ENCODE peak calls at places on chromosomes 3 and 15, in five cellular contexts. D is kidney, K is PC-3, R is fibroblast of lung, E is hepatocyte. S is an unnamed sample.

GRCh38 chr15:97235285-97235985 is 725.1 kb upstream of the ARRDC4 start:
- DNase-seq in K (peak), E (peak), D (no peak), R (peak), S (peak)

GRCh38 chr3:187798126-187798525 is 52.9 kb upstream of the BCL6 start:
- DNase-seq in R (no peak), D (no peak), K (no peak), E (no peak), S (no peak)

GRCh38 chr3:186432189-186432588 is 70.2 kb upstream of the DGKG start:
- DNase-seq in D (no peak), K (peak), R (peak), E (no peak), S (no peak)

GRCh38 chr3:50270841-50271240 is 1.9 kb downstream of the SEMA3B start:
- DNase-seq in D (no peak), R (no peak), E (no peak), K (no peak), S (no peak)

GRCh38 chr3:13419356-13420050 is 619 bp downstream of the NUP210 start:
- DNase-seq in E (peak), K (peak), R (no peak), D (peak), S (no peak)

GRCh38 chr15:90838544-90838943 is 29.8 kb upstream of the FURIN start:
- DNase-seq in D (no peak), K (no peak), R (no peak), E (no peak), S (no peak)

GRCh38 chr3:9251055-9251786 is 1.8 kb upstream of the SRGAP3 start:
- DNase-seq in D (no peak), K (no peak), R (no peak), E (no peak), S (no peak)

GRCh38 chr3:181134873-181135272 is 145.3 kb upstream of the DNAJC19 start:
- DNase-seq in K (no peak), R (no peak), D (no peak), E (no peak), S (no peak)

GRCh38 chr3:159604151-159604581 is 384.5 kb upstream of the IL12A start:
- DNase-seq in E (no peak), R (peak), K (peak), D (no peak), S (peak)

GRCh38 chr3:140529096-140529495 is 148.8 kb upstream of the TRIM42 start:
- DNase-seq in D (peak), E (peak), R (peak), K (peak), S (peak)

GRCh38 chr3:154954750-154955149 is 125.4 kb upstream of the MME start:
- DNase-seq in K (peak), R (peak), D (no peak), E (peak), S (no peak)

GRCh38 chr3:40109641-40110490 is 199.6 kb upstream of the EIF1B start:
- DNase-seq in K (no peak), D (no peak), R (no peak), E (peak), S (no peak)

GRCh38 chr15:67024322-67024997 is 40.9 kb upstream of the SMAD3 start:
- DNase-seq in K (peak), E (peak), D (peak), R (peak), S (peak)

GRCh38 chr3:149535395-149535685 is 60.8 kb downstream of the TM4SF4 start:
- DNase-seq in D (no peak), E (no peak), K (no peak), R (no peak), S (no peak)

GRCh38 chr3:135895106-135895733 is 70.3 kb upstream of the PPP2R3A start:
- DNase-seq in K (peak), E (peak), D (peak), R (peak), S (peak)

GRCh38 chr3:127760361-127760760 is 62.0 kb downstream of the MGLL start:
- DNase-seq in D (no peak), E (no peak), K (no peak), R (no peak), S (no peak)

GRCh38 chr3:83514130-83514914 is 1444.5 kb upstream of the CADM2 start:
- DNase-seq in R (no peak), K (peak), D (no peak), E (peak), S (peak)

GRCh38 chr3:112043621-112044201 is 9.2 kb downstream of the TMPRSS7 start:
- DNase-seq in E (peak), K (peak), R (peak), D (no peak), S (peak)

GRCh38 chr15:101025896-101026631 is 106.9 kb downstream of the LRRK1 start:
- DNase-seq in K (no peak), E (no peak), R (no peak), D (peak), S (no peak)

GRCh38 chr15:51424780-51425179 is 83.3 kb downstream of the GLDN start:
- DNase-seq in R (no peak), D (no peak), E (no peak), K (no peak), S (no peak)

GRCh38 chr15:35256141-35256540 is 171.0 kb upstream of the NANOGP8 start:
- DNase-seq in D (no peak), E (no peak), K (no peak), R (no peak), S (no peak)

GRCh38 chr3:16148213-16148612 is 26.3 kb upstream of the GALNT15 start:
- DNase-seq in K (no peak), R (no peak), E (no peak), D (no peak), S (no peak)

GRCh38 chr3:133494469-133494868 is 79.0 kb upstream of the CDV3 start:
- DNase-seq in R (peak), D (no peak), K (no peak), E (no peak), S (no peak)
- TF ChIP-seq CTCF in R (no peak), D (no peak), K (peak), E (no peak), S (peak)

DNA sequence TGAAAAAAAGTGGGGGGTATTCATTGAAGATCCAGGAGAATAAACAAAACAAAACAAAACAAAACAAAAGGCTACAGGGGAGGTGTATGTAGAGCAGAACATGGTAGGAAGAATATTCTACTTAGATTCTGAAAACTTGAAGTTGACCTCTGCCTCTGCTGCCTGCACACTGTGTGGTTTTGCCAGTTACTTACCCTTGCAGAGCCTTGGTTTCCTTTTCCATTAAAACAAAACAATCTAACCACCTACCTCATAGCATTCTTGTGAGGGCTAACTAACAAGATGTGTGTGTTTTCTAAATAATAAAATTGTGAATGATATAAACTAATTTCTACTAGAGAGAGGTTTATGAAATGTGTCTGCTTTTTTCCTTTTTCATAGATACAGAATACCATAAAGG is 423.1 kb downstream of the TIGIT start:
- DNase-seq in R (no peak), E (no peak), K (no peak), D (no peak), S (no peak)
- H3K4me3 ChIP-seq in R (no peak), E (no peak), K (no peak), D (no peak), S (no peak)

GRCh38 chr3:14672588-14672987 is 2.4 kb upstream of the C3orf20 start:
- DNase-seq in K (no peak), E (no peak), R (no peak), D (no peak), S (no peak)
- H3K27ac ChIP-seq in K (no peak), E (no peak), R (no peak), D (no peak), S (no peak)

DNA sequence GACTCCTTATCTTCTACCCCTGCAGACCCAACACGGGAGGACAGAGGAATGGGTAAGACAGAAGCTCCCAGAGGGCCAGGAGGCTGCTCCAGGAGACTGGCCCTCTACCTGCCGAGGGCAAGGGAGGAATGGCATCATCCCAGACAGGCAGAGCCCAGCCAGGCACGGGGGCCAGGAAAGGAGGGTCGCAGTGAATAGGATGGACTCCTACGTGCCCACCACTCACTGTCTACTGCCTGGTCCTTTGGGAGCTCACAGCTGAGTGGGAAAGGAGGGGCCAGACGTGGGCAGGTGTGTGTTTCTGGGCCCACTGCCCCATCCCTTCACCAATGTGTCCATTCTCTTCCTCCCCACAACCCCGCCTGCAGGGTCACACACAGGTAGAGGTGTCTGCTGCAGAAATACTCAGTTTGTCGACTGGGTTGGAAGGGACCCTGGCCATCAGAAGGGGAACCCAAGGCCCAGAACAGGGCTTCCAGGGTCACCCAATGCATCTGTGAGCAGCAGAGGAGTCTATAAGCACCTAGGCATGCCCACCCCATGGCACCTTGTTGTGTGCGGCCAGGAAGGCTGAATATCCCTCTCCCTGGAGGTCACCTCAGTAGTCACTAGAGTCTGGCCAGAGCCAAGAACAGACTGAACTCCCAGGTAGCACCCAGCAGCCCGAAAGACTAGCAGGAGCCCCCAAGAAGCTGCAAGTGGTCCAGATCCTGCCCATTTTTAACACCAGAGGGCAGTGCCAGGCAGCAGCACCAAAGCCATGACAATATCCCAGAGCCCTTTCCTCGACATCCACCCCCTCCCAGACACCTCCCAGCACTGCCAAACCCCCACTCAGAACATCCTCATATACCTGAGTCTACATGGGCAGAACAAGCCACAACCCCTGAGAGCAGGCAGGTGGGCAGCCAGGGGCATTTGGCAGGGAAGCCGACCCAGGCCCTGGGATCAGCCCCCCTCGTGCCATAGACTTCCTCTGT is 24.0 kb downstream of the TKT start:
- DNase-seq in E (no peak), K (no peak), R (no peak), D (no peak), S (no peak)
- TF ChIP-seq CTCF in E (peak), K (peak), R (no peak), D (no peak), S (no peak)

DNA sequence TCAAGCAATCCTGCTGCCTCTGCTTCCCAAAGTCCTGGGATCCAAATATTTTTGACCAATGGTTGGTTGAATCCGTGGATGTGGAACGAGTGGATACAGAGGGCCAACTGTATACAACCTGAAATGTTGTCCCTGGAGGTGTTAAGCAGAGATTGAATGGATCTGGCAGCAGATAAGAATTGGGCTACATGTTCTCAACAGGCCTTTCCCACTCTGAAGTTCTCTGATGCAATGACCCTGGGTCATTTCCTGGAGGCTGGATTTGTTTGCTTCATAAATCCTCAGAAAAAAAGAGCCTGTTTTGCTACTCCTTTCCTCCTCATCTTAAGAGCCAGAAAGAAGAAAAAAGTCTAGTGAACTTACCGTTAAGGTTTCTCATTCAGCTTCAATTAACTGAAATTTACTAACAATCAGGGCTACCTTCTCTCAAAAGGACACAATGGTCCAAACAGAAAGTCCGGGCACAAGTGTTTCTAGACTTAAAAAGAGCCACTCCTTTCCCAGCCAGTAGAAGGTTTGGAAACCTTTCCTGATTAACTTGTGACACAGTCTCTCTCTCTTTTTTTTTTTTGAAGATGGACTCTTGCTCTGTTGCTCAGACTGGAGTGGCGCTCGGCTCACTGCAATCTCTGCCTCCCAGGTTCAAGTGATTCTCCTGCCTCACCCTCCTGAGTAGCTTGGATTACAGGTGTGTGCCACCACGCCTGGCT is 6.5 kb downstream of the ARHGEF3 start:
- DNase-seq in E (no peak), K (peak), R (peak), D (no peak), S (no peak)
- H3K4me3 ChIP-seq in E (no peak), K (no peak), R (no peak), D (no peak), S (no peak)

GRCh38 chr15:39781967-39782292 is 711 bp downstream of the FSIP1 start:
- DNase-seq in K (no peak), R (peak), E (no peak), D (no peak), S (no peak)
- H3K27ac ChIP-seq in K (no peak), R (no peak), E (peak), D (peak), S (no peak)

DNA sequence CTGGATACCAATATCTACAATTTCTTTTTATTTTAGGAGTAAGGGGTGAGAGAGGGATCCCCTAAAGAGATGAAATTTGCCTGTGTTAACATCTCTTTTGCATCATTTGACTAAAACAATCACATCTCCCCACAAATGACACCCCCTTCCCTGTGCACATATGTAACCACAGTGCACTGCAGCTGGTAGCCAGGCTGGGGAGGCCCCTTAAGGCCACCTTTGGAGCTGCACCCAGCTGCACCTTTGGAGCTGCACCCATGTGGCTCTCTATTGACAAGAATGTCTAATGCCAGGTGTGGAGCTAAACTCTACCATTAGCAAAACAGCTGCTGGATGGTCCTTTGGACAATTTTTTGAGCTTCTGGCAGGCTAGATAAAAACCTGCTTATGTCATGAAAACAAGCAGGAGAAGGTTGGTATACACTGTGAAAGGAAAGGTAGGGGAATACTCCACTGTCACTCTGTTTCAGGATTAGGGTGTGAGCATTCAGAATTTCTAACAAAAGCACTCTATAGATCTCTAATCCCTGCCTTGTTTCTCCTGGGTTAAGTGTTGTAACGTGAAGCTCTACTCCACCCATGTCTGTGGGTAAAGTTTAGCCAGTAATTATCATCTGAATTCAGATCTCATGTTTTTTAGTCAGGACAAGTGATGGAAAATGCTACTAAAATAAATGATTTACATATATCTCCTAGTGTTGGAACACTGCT is 52.1 kb downstream of the TFG start:
- DNase-seq in D (no peak), E (peak), K (peak), R (no peak), S (no peak)
- TF ChIP-seq CTCF in D (no peak), E (peak), K (peak), R (no peak), S (no peak)

GRCh38 chr3:141825216-141826011 is 51.0 kb upstream of the ATP1B3 start:
- DNase-seq in R (no peak), E (no peak), K (no peak), D (no peak), S (no peak)

GRCh38 chr3:141828487-141829284 is 47.8 kb upstream of the ATP1B3 start:
- DNase-seq in R (peak), D (no peak), E (peak), K (peak), S (no peak)

GRCh38 chr3:141835557-141836224 is 40.8 kb upstream of the ATP1B3 start:
- DNase-seq in E (no peak), D (no peak), K (peak), R (no peak), S (no peak)

GRCh38 chr3:141834296-141834695 is 42.1 kb upstream of the ATP1B3 start:
- DNase-seq in D (no peak), R (no peak), E (no peak), K (no peak), S (no peak)

DNA sequence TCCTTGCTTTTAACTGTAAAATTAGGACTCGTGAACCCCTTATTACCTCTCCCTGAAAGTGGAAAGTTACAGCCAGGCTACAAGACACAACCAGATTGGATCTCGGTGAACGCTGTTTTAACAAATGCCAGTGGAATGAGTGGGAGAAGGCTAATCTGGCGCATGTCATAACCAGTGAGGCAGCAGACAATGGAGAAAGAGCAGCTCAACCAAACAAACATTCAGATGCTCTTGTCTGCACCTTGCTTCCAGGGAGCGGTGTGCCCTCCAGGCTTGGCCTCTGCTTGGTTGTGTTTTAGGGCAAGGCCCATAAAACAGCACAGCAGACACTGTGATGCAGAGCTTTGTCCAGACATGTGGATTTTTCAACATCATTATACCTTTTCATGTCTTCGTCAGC is 45.9 kb upstream of the ATP1B3 start:
- DNase-seq in D (no peak), E (no peak), K (no peak), R (no peak), S (no peak)
- H3K4me3 ChIP-seq in D (no peak), E (no peak), K (no peak), R (no peak), S (no peak)

DNA sequence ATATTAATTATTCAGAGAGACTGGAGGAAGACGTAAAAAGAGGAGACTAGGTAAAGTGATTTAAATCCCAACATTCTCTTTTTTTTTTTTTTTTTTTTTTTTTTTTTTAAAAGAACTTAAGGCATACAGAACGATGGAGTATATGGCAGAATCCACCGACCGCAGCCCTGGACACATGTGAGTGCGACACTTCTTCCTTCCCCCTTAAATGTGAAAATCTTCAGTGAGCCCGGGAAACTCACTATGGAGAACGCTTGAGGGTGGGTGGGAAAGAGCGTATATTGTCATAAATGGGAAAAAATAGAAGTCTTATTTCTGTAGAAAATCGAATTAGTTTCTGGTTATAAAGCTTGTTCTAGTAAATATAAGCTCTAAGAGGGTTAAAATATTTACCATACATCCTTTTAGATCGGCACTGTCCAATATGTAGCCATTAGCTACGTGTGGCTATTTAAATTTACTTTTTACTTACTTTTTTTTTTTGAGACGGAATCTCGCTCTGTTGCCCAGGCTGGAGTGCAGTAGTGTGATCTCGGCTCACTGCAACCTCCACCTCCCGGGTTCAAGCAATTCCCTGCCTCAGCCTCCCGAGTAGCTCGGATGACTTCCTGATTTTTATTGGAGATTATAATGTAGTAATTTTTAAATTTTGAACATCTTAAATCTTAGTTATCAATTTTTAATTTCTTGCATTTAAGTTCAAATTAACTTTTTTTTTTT is 930 bp downstream of the NMD3 start:
- DNase-seq in E (peak), K (peak), R (peak), D (peak), S (no peak)
- H3K27ac ChIP-seq in E (peak), K (peak), R (peak), D (no peak), S (peak)

GRCh38 chr3:123733805-123734526 is 149.1 kb upstream of the HACD2 start:
- DNase-seq in E (no peak), K (peak), R (peak), D (no peak), S (peak)
- TF ChIP-seq CTCF in E (no peak), K (no peak), R (no peak), D (no peak), S (no peak)